ENCODE peak calls at places on chromosomes 11 and 22, in four cellular contexts. One of them, this sample, is unnamed.
A peak's percentile ranks its signal among the peaks of the same experiment; 100 is the strongest.

GRCh38 chr11:72872012-72872411 is 57.8 kb downstream of the ATG16L2 start:
- DNase-seq in IMR-90: no peak
- DNase-seq in H9: no peak
- DNase-seq in H1: no peak
- DNase-seq in this sample: no peak

GRCh38 chr22:37014835-37015586 is 4.2 kb downstream of the TST start:
- DNase-seq in IMR-90: no peak
- DNase-seq in H9: no peak
- DNase-seq in H1: no peak
- DNase-seq in this sample: no peak

GRCh38 chr22:46031066-46031465 is 54.1 kb upstream of the WNT7B start:
- DNase-seq in IMR-90: no peak
- DNase-seq in H9: no peak
- DNase-seq in H1: no peak
- DNase-seq in this sample: no peak

GRCh38 chr11:99148352-99148751 is 127.6 kb downstream of the CNTN5 start:
- DNase-seq in IMR-90: no peak
- DNase-seq in H9: no peak
- DNase-seq in H1: no peak
- DNase-seq in this sample: no peak

GRCh38 chr22:25525376-25525775 is 39.1 kb upstream of the GRK3 start:
- DNase-seq in IMR-90: no peak
- DNase-seq in H9: no peak
- DNase-seq in H1: no peak
- DNase-seq in this sample: no peak

GRCh38 chr22:26172389-26172990 is 3.2 kb downstream of the SEZ6L start:
- DNase-seq in IMR-90: peak; percentile 4
- DNase-seq in H9: peak; percentile 69
- DNase-seq in H1: peak; percentile 72
- DNase-seq in this sample: peak; percentile 67

GRCh38 chr11:84902445-84902844 is 724.7 kb downstream of the DLG2 start:
- DNase-seq in IMR-90: no peak
- DNase-seq in H9: no peak
- DNase-seq in H1: no peak
- DNase-seq in this sample: peak; percentile 56

GRCh38 chr22:35377735-35378134 is 3.2 kb upstream of the HMOX1 start:
- DNase-seq in IMR-90: no peak
- DNase-seq in H9: peak; percentile 58
- DNase-seq in H1: no peak
- DNase-seq in this sample: peak; percentile 41

GRCh38 chr11:116272181-116272789 is 500.5 kb downstream of the BUD13 start:
- DNase-seq in IMR-90: no peak
- DNase-seq in H9: no peak
- DNase-seq in H1: no peak
- DNase-seq in this sample: peak; percentile 36

GRCh38 chr11:116275634-116276033 is 497.2 kb downstream of the BUD13 start:
- DNase-seq in IMR-90: no peak
- DNase-seq in H9: no peak
- DNase-seq in H1: no peak
- DNase-seq in this sample: peak; percentile 60

GRCh38 chr11:116278076-116278475 is 494.7 kb downstream of the BUD13 start:
- DNase-seq in IMR-90: no peak
- DNase-seq in H9: no peak
- DNase-seq in H1: no peak
- DNase-seq in this sample: no peak

GRCh38 chr11:116281173-116282160 is 491.3 kb downstream of the BUD13 start:
- DNase-seq in IMR-90: no peak
- DNase-seq in H9: no peak
- DNase-seq in H1: no peak
- DNase-seq in this sample: peak; percentile 49

GRCh38 chr11:116276051-116277044 is 496.4 kb downstream of the BUD13 start:
- DNase-seq in IMR-90: peak; percentile 30
- DNase-seq in H9: peak; percentile 94
- DNase-seq in H1: peak; percentile 99
- DNase-seq in this sample: peak; percentile 91
- H3K56ac ChIP-seq in IMR-90: no peak overlapping the region
- H3K56ac ChIP-seq in H9: no peak overlapping the region
- H3K56ac ChIP-seq in H1: no peak overlapping the region
- H3K56ac ChIP-seq in this sample: peak overlapping the region; percentile 73

GRCh38 chr11:62075438-62075837 is 48.4 kb upstream of the INCENP start:
- DNase-seq in IMR-90: no peak
- DNase-seq in H9: no peak
- DNase-seq in H1: no peak
- DNase-seq in this sample: no peak
- H2BK120ac ChIP-seq in IMR-90: no peak overlapping the region
- H2BK120ac ChIP-seq in H9: no peak overlapping the region
- H2BK120ac ChIP-seq in H1: no peak overlapping the region
- H2BK120ac ChIP-seq in this sample: no peak overlapping the region

GRCh38 chr11:67255353-67255752 is 10.9 kb upstream of the GRK2 start:
- DNase-seq in IMR-90: no peak
- DNase-seq in H9: no peak
- DNase-seq in H1: no peak
- DNase-seq in this sample: no peak
- H3K23ac ChIP-seq in IMR-90: no peak overlapping the region
- H3K23ac ChIP-seq in H9: no peak overlapping the region
- H3K23ac ChIP-seq in H1: no peak overlapping the region
- H3K23ac ChIP-seq in this sample: no peak overlapping the region

GRCh38 chr11:68116126-68116525 is 5.1 kb downstream of the CHKA start:
- DNase-seq in IMR-90: no peak
- DNase-seq in H9: no peak
- DNase-seq in H1: no peak
- DNase-seq in this sample: no peak

GRCh38 chr11:68118753-68119448 is 2.3 kb downstream of the CHKA start:
- DNase-seq in IMR-90: peak; percentile 38
- DNase-seq in H9: no peak
- DNase-seq in H1: no peak
- DNase-seq in this sample: no peak

GRCh38 chr11:68115285-68115684 is 5.9 kb downstream of the CHKA start:
- DNase-seq in IMR-90: no peak
- DNase-seq in H9: no peak
- DNase-seq in H1: no peak
- DNase-seq in this sample: no peak

GRCh38 chr11:68117896-68118470 is 3.2 kb downstream of the CHKA start:
- DNase-seq in IMR-90: no peak
- DNase-seq in H9: peak; percentile 54
- DNase-seq in H1: no peak
- DNase-seq in this sample: peak; percentile 87

GRCh38 chr11:68116892-68117435 is 4.2 kb downstream of the CHKA start:
- DNase-seq in IMR-90: no peak
- DNase-seq in H9: no peak
- DNase-seq in H1: no peak
- DNase-seq in this sample: no peak
- H3K56ac ChIP-seq in IMR-90: no peak overlapping the region
- H3K56ac ChIP-seq in H9: no peak overlapping the region
- H3K56ac ChIP-seq in H1: no peak overlapping the region
- H3K56ac ChIP-seq in this sample: no peak overlapping the region

DNA sequence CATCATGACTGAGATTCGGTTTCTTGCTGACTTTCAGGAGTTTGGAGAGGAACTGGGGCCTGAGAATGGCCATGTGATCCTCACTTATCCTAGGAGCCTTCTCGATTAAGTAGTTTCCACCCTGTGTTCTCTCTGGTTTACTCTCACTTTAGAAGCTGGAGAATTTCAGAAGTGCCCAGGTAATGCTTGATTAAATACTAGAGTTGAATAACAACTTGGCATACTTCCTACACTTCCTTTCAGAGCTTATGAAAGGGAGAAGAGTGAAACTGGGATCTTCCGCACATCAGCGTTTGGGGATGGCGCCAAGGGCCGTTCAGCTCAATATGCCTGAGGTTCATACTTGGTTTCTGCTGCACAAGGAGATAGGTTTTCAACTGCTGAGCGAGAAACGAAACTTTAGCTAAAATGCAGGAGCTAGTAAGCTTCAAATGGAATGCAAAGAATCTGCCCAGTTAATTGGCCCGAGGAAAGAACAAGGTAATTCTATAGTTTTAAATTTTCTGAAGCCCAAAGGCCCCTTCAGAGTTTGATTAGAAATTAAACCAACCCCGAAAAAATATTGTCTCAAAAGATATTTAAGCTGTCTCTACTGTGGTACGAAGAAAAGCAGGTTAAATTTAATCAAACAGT is 823 bp upstream of the MUC15 start:
- DNase-seq in IMR-90: no peak
- DNase-seq in H9: no peak
- DNase-seq in H1: no peak
- DNase-seq in this sample: peak; percentile 37
- H2BK120ac ChIP-seq in IMR-90: no peak overlapping the region
- H2BK120ac ChIP-seq in H9: no peak overlapping the region
- H2BK120ac ChIP-seq in H1: peak overlapping the region; percentile 16
- H2BK120ac ChIP-seq in this sample: no peak overlapping the region

GRCh38 chr22:29049655-29050263 is 11.9 kb downstream of the C22orf31 start:
- DNase-seq in IMR-90: no peak
- DNase-seq in H9: no peak
- DNase-seq in H1: no peak
- DNase-seq in this sample: no peak
- H3K23ac ChIP-seq in IMR-90: no peak overlapping the region
- H3K23ac ChIP-seq in H9: no peak overlapping the region
- H3K23ac ChIP-seq in H1: no peak overlapping the region
- H3K23ac ChIP-seq in this sample: no peak overlapping the region

GRCh38 chr22:49163960-49164690 is 663.5 kb downstream of the BRD1 start:
- DNase-seq in IMR-90: no peak
- DNase-seq in H9: no peak
- DNase-seq in H1: no peak
- DNase-seq in this sample: no peak

GRCh38 chr22:49164773-49165320 is 662.8 kb downstream of the BRD1 start:
- DNase-seq in IMR-90: no peak
- DNase-seq in H9: no peak
- DNase-seq in H1: no peak
- DNase-seq in this sample: no peak

GRCh38 chr22:49162841-49163240 is 664.8 kb downstream of the BRD1 start:
- DNase-seq in IMR-90: no peak
- DNase-seq in H9: no peak
- DNase-seq in H1: no peak
- DNase-seq in this sample: no peak

GRCh38 chr22:49161002-49161850 is 666.4 kb downstream of the BRD1 start:
- DNase-seq in IMR-90: no peak
- DNase-seq in H9: no peak
- DNase-seq in H1: no peak
- DNase-seq in this sample: no peak

DNA sequence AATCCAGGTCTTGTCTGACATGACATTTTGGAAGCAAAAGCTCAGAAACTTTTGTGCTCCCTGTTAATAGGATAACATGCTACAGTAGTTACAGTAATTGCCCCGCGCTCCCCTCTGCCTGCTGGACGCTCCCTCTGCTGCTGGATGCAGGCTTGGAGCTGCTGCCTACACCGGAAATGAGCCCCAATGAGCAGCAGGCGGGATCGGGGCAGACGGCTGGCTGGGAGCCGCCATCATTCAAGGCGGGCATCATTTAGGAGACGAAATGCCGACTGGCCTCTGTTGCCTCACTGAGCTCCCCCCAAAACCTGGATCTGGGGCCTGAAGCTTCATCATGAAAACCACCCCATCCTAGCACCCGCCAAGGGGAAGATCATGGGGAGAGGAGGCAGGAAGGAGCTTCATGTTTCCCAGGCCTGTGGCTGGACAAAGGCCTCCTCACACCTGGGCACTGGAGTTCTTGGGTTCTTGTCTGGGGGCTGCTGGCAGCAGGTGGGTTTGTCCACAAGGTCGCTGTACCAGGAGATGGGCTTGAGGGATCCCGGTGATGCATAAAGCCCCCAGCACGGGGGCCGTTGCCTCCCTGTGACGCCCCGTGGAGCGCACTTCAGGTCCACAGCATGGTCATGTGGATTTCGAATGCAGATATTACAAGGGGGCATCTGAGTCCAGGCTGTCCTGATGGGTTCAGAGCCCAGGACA is 664.3 kb downstream of the BRD1 start:
- DNase-seq in IMR-90: no peak
- DNase-seq in H9: no peak
- DNase-seq in H1: no peak
- DNase-seq in this sample: no peak
- H3K56ac ChIP-seq in IMR-90: no peak overlapping the region
- H3K56ac ChIP-seq in H9: no peak overlapping the region
- H3K56ac ChIP-seq in H1: no peak overlapping the region
- H3K56ac ChIP-seq in this sample: no peak overlapping the region